ENCODE peak calls at places on chromosomes 2 and 18, in eight cellular contexts. R, P, Y, J, H, G, K and V are unnamed samples.

GRCh38 chr2:45237850-45238542 is 228.7 kb upstream of the SIX2 start:
- DNase-seq in R (no peak), P (no peak), Y (no peak), J (no peak), H (no peak), G (peak), K (no peak), V (no peak)

GRCh38 chr18:73942081-73942625 is 205.5 kb downstream of the FBXO15 start:
- DNase-seq in R (no peak), P (no peak), Y (no peak), J (no peak), H (no peak), G (no peak), K (no peak), V (no peak)

GRCh38 chr2:56410140-56410539 is 226.3 kb downstream of the CCDC85A start:
- DNase-seq in R (no peak), P (no peak), Y (no peak), J (no peak), H (no peak), G (no peak), K (no peak), V (no peak)

GRCh38 chr18:57974585-57974984 is 69.4 kb upstream of the NEDD4L start:
- DNase-seq in R (no peak), P (no peak), Y (no peak), J (no peak), H (no peak), G (no peak), K (no peak), V (no peak)

GRCh38 chr2:64858541-64859031 is 130.6 kb upstream of the SLC1A4 start:
- DNase-seq in R (peak), P (no peak), Y (no peak), J (no peak), H (peak), G (peak), K (no peak), V (no peak)

GRCh38 chr2:131577812-131578211 is 50.1 kb downstream of the CCDC74A start:
- DNase-seq in R (peak), P (no peak), Y (no peak), J (no peak), H (no peak), G (no peak), K (no peak), V (no peak)

GRCh38 chr2:108215794-108216211 is 24.0 kb upstream of the SULT1C3 start:
- DNase-seq in R (no peak), P (peak), Y (peak), J (no peak), H (peak), G (peak), K (no peak), V (no peak)

GRCh38 chr2:233686967-233687366 is 5.3 kb downstream of the UGT1A7 start:
- DNase-seq in R (no peak), P (no peak), Y (no peak), J (no peak), H (no peak), G (no peak), K (no peak), V (no peak)

GRCh38 chr2:206836722-206837121 is 71.3 kb downstream of the FASTKD2 start:
- DNase-seq in R (no peak), P (no peak), Y (no peak), J (no peak), H (no peak), G (no peak), K (no peak), V (no peak)

GRCh38 chr2:25816249-25816648 is 62.0 kb downstream of the ASXL2 start:
- DNase-seq in R (no peak), P (no peak), Y (no peak), J (no peak), H (no peak), G (no peak), K (no peak), V (no peak)

GRCh38 chr2:19120941-19121750 is 237.3 kb downstream of the OSR1 start:
- DNase-seq in R (no peak), P (no peak), Y (no peak), J (no peak), H (no peak), G (no peak), K (no peak), V (no peak)

GRCh38 chr18:51165296-51165695 is 32.2 kb downstream of the MEX3C start:
- DNase-seq in R (no peak), P (no peak), Y (no peak), J (no peak), H (no peak), G (no peak), K (no peak), V (no peak)

GRCh38 chr2:162086904-162087303 is 12.9 kb upstream of the DPP4 start:
- DNase-seq in R (no peak), P (no peak), Y (no peak), J (no peak), H (no peak), G (no peak), K (no peak), V (no peak)

GRCh38 chr2:37890893-37891495 is 34.1 kb upstream of the RMDN2 start:
- DNase-seq in R (peak), P (peak), Y (peak), J (peak), H (peak), G (peak), K (peak), V (peak)

GRCh38 chr2:237889016-237889415 is 29.6 kb downstream of the RAMP1 start:
- DNase-seq in R (no peak), P (no peak), Y (no peak), J (no peak), H (no peak), G (no peak), K (no peak), V (no peak)

GRCh38 chr2:65826567-65826966 is 394.2 kb upstream of the SPRED2 start:
- DNase-seq in R (no peak), P (no peak), Y (no peak), J (no peak), H (no peak), G (no peak), K (no peak), V (no peak)

GRCh38 chr2:165837122-165837521 is 43.1 kb upstream of the GALNT3 start:
- DNase-seq in R (no peak), P (no peak), Y (no peak), J (no peak), H (no peak), G (no peak), K (no peak), V (no peak)

GRCh38 chr18:60534539-60534938 is 162.0 kb upstream of the MC4R start:
- DNase-seq in R (no peak), P (no peak), Y (no peak), J (no peak), H (no peak), G (no peak), K (no peak), V (no peak)

GRCh38 chr2:48332286-48332685 is 197.7 kb upstream of the STON1 start:
- DNase-seq in R (peak), P (no peak), Y (no peak), J (no peak), H (no peak), G (no peak), K (no peak), V (no peak)

GRCh38 chr2:238264072-238264460 is 24.2 kb upstream of the HES6 start:
- DNase-seq in R (no peak), P (peak), Y (no peak), J (no peak), H (peak), G (no peak), K (no peak), V (no peak)

GRCh38 chr2:16948073-16948472 is 282.4 kb upstream of the CYRIA start:
- DNase-seq in R (no peak), P (no peak), Y (no peak), J (no peak), H (no peak), G (no peak), K (no peak), V (no peak)

GRCh38 chr2:64700133-64700809 is 46.6 kb upstream of the SERTAD2 start:
- DNase-seq in R (no peak), P (no peak), Y (peak), J (no peak), H (no peak), G (no peak), K (no peak), V (no peak)

GRCh38 chr18:79485788-79486355 is 90.1 kb downstream of the NFATC1 start:
- DNase-seq in R (no peak), P (no peak), Y (no peak), J (no peak), H (no peak), G (no peak), K (no peak), V (no peak)

GRCh38 chr2:47321411-47322031 is 81.4 kb upstream of the MSH2 start:
- DNase-seq in R (no peak), P (no peak), Y (no peak), J (no peak), H (no peak), G (no peak), K (no peak), V (no peak)

GRCh38 chr2:144083211-144083610 is 436.7 kb downstream of the ZEB2 start:
- DNase-seq in R (no peak), P (no peak), Y (no peak), J (no peak), H (no peak), G (no peak), K (no peak), V (no peak)

GRCh38 chr2:152431370-152432098 is 96.6 kb downstream of the FMNL2 start:
- DNase-seq in R (no peak), P (no peak), Y (no peak), J (no peak), H (no peak), G (no peak), K (no peak), V (no peak)

GRCh38 chr2:43158259-43158880 is 68.0 kb downstream of the ZFP36L2 start:
- DNase-seq in R (no peak), P (peak), Y (peak), J (peak), H (peak), G (peak), K (no peak), V (peak)

GRCh38 chr18:73793386-73793785 is 354.2 kb downstream of the FBXO15 start:
- DNase-seq in R (no peak), P (no peak), Y (no peak), J (no peak), H (no peak), G (no peak), K (no peak), V (no peak)

GRCh38 chr18:67600181-67600631 is 83.7 kb upstream of the DSEL start:
- DNase-seq in R (no peak), P (no peak), Y (no peak), J (no peak), H (no peak), G (no peak), K (no peak), V (no peak)

GRCh38 chr18:13136056-13136688 is 82.4 kb upstream of the LDLRAD4 start:
- DNase-seq in R (no peak), P (peak), Y (peak), J (peak), H (peak), G (no peak), K (peak), V (no peak)

GRCh38 chr2:163779970-163780597 is 44.3 kb upstream of the FIGN start:
- DNase-seq in R (no peak), P (no peak), Y (no peak), J (no peak), H (no peak), G (no peak), K (no peak), V (no peak)

GRCh38 chr2:241895732-241896641 is 26.5 kb downstream of the RTP5 start:
- DNase-seq in R (no peak), P (peak), Y (no peak), J (no peak), H (no peak), G (peak), K (no peak), V (peak)

GRCh38 chr2:127790694-127791529 is 20.1 kb downstream of the WDR33 start:
- DNase-seq in R (no peak), P (no peak), Y (no peak), J (no peak), H (no peak), G (no peak), K (no peak), V (no peak)

GRCh38 chr2:127796389-127796788 is 14.6 kb downstream of the WDR33 start:
- DNase-seq in R (no peak), P (no peak), Y (no peak), J (no peak), H (no peak), G (no peak), K (no peak), V (no peak)

GRCh38 chr2:127792805-127793204 is 18.2 kb downstream of the WDR33 start:
- DNase-seq in R (no peak), P (no peak), Y (no peak), J (no peak), H (no peak), G (no peak), K (no peak), V (no peak)
- TF ChIP-seq CTCF in R (no peak), P (no peak), Y (no peak), J (no peak), H (no peak), G (no peak), K (no peak), V (no peak)

DNA sequence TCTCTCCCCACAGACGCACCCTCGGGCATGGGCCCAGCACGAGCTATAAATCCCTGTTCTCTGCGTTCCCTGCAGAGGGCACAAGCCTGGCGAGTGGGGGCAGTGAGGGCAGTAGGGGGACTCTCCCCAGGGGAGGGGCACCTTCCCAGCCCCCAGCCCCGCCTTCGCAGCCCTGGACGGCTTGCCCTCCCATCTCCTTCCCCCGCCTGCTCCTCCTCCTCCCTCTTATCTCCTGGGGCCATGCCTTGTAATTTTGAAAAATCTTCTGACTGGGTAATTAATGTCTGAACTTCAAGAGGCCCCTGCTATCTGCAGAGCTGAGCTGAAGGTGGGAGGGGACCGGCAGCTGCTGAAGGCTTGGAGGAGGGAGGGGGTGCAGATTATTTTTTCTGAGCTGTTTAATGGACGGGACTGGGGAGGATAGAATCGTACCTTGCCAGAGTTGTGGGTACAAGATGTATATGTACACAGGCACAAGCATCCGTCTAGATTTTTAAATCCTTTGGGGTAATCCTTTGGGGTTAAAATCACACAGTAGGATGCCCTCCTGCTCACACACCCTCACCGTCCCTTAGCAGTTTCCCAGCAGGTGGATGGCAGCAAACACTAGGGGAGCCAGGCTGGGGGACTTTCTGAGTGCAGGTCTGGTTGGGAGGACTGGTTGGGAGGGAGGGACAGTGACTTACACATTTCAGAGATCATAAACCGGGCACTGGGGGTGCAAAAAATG is 121.9 kb downstream of the SMAD7 start:
- DNase-seq in R (no peak), P (no peak), Y (no peak), J (peak), H (no peak), G (peak), K (no peak), V (no peak)
- TF ChIP-seq CTCF in R (no peak), P (no peak), Y (no peak), J (no peak), H (no peak), G (peak), K (no peak), V (no peak)

GRCh38 chr2:105744909-105745853 is at the start of gene NCK2:
- DNase-seq in R (peak), P (peak), Y (peak), J (peak), H (peak), G (no peak), K (peak), V (peak)
- TF ChIP-seq CTCF in R (no peak), P (no peak), Y (no peak), J (no peak), H (no peak), G (no peak), K (no peak), V (no peak)

DNA sequence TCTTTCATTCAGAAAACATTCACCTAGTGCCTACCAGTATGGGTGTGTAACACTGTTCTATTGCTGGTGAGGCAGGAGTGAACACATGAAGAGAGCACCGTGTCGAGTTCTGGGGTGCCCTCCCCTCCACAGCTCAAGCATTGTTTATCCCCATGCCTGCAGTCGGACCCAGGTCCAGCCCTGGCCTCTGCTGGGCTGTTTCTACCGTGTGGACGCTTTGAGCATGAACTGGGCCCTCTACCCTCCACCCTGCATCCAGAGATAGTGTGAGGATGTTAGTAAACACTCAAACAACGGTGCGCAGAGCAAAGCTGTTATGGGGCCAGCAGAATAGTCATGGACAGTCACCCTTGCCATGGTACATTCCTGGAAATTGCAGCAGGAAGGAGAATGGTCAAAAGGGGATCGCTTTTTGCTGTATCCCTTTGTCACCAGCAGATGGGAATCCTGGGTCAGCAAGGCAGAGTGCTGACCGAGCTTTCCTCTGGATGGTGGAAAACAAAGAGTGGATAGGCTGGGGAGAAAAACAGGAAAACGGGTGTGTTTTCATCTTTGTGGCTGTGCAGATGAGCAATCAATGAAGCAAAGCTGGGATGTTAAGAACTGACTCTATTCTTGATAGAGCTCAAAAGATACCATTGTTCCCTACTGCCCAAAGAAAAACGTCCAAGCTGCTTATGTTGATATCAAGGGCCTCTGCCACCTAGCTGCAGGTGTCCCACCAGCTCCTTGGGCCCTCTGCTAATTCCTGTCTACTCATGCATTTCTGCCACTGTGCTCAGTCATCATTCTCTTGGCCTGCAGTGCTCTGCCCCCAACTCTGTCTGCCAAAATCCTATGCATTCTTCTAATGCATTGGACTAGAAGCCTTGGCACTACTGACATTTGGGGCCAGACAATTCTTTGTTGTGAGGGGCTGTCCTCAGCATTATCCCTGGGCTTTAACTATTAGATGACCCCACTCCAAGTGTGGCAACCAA is 38.7 kb downstream of the REEP1 start:
- DNase-seq in R (no peak), P (no peak), Y (no peak), J (no peak), H (no peak), G (no peak), K (no peak), V (no peak)
- TF ChIP-seq CTCF in R (no peak), P (no peak), Y (no peak), J (no peak), H (peak), G (peak), K (no peak), V (no peak)

DNA sequence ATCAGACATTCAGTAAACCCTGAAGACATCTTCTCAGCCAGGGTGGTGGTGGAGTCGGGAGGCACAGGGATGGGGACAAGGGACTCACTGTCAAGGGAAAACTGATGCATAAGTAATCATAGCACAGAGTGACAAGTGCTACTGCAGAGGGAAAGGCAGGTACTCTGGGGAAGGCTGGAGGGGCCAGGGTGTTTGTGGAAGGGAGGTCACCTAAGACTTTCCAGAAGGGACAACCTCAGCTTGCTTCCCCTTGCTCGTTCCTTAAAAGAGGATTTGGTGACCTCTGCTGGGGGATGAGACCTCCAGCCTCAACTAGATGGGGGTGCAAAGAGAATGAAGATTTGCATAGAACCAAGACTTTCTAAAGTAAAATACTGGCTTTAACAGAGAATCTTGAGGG is 99.5 kb downstream of the SLC4A3 start:
- DNase-seq in R (no peak), P (no peak), Y (no peak), J (no peak), H (no peak), G (no peak), K (no peak), V (no peak)
- TF ChIP-seq CTCF in R (peak), P (no peak), Y (no peak), J (no peak), H (no peak), G (no peak), K (no peak), V (no peak)

DNA sequence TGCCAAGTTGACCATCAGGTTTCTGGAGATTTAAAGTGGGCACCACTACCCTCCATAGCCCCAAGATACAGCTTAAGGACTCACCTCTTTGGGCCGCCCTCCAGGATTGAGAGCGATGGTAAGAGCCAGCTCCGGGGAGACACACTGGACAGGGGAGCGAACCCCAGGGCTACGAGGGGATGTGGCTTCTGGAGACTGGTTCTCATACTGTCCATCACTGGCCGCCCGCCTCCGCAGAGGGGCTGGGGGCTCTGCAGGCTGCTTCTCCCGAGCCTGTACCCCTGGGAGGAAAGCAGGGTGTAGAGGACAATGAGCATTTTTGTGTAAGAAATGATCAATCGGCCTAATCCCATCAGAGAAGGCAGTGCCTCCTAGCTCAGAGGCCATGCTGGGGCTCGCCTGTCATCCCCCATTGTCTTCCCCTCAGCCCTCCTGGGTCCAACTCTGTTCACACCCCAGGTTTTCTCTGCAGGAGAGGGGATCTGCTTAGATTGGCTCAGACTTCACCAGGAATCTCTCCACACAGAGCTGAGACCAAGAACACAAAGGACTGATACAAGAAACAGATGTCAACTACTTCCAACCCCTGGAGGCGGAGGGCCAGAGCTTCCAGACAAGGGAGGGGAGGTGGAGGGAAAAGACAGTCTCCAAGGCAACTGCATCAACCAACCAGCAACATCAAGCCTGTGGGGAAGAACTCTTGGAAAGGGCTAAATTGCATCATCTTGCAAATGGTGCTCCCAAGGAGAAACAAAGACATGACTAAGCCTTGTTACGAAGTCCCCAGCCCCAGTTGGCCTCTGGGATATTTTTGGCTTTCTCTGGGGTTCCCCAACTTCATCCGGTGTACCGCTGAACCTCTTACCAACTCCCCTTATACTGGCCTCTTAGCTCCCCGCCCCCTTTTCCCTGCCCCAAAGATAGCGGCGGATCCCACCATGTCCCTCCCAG is 166.6 kb downstream of the TNS1 start:
- DNase-seq in R (no peak), P (no peak), Y (no peak), J (no peak), H (peak), G (peak), K (no peak), V (no peak)
- TF ChIP-seq CTCF in R (no peak), P (no peak), Y (no peak), J (no peak), H (no peak), G (no peak), K (no peak), V (no peak)

GRCh38 chr18:45505497-45506206 is 109.6 kb upstream of the SLC14A2 start:
- DNase-seq in R (no peak), P (no peak), Y (no peak), J (no peak), H (no peak), G (no peak), K (no peak), V (no peak)
- TF ChIP-seq CTCF in R (no peak), P (no peak), Y (no peak), J (no peak), H (no peak), G (no peak), K (no peak), V (no peak)